ENCODE peak calls at places on chromosome 1, in five cellular contexts. F is HEK293T, E is GM12878, O is HepG2, L is H1. T is an unnamed sample.

GRCh38 chr1:69688178-69688577 is 120.5 kb downstream of the LRRC7 start:
- DNase-seq in F (no peak), E (no peak), O (no peak), L (no peak), T (no peak)

GRCh38 chr1:6624712-6625578 is at the start of gene THAP3:
- DNase-seq in F (peak; percentile 90), E (peak; percentile 64), O (peak; percentile 73), L (no peak), T (peak; percentile 59)

GRCh38 chr1:40450491-40451237 is 388 bp downstream of the ZFP69B start:
- DNase-seq in F (peak; percentile 16), E (peak; percentile 68), O (peak; percentile 5), L (no peak), T (no peak)

GRCh38 chr1:11233208-11233607 is 29.1 kb downstream of the MTOR start:
- DNase-seq in F (no peak), E (no peak), O (no peak), L (no peak), T (no peak)

GRCh38 chr1:246680180-246680579 is 44.0 kb upstream of the SCCPDH start:
- DNase-seq in F (no peak), E (no peak), O (no peak), L (no peak), T (no peak)

GRCh38 chr1:85330206-85330605 is 53.8 kb upstream of the BCL10 start:
- DNase-seq in F (no peak), E (no peak), O (peak; percentile 15), L (no peak), T (no peak)

GRCh38 chr1:5488448-5488847 is 503.8 kb downstream of the NPHP4 start:
- DNase-seq in F (no peak), E (no peak), O (no peak), L (no peak), T (no peak)

GRCh38 chr1:36324322-36324802 is 917 bp upstream of the EVA1B start:
- DNase-seq in F (no peak), E (no peak), O (no peak), L (no peak), T (no peak)

GRCh38 chr1:41656088-41656487 is 171.6 kb upstream of the EDN2 start:
- DNase-seq in F (no peak), E (no peak), O (no peak), L (no peak), T (no peak)

GRCh38 chr1:16127676-16128337 is 28.1 kb downstream of the EPHA2 start:
- DNase-seq in F (no peak), E (no peak), O (no peak), L (no peak), T (no peak)

GRCh38 chr1:58848818-58849411 is 65.1 kb upstream of the JUN start:
- DNase-seq in F (no peak), E (no peak), O (peak; percentile 25), L (peak; percentile 36), T (peak; percentile 36)
- TF ChIP-seq SUZ12 in F (no peak), E (no peak), O (no peak), L (no peak), T (no peak)

DNA sequence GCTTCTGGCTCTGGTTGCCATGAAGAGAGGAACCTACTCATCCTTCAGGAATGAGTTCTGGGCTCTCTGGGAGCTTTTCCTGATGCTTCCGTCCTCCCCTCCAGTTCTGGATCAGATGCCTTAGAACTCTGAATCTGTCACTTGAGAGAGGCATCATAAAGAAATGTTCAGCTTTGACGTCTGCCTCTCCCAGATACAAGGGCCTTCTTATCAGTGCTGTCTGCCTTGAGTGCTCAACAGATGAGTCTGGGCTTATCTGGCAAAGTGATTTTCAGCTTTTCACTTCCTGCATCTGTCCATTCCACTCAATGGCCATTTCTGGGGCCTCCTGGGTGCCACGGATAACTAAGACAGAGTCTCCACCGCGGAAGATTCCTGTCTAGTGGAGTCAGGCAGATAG is 12.3 kb upstream of the OTUD3 start:
- DNase-seq in F (no peak), E (no peak), O (no peak), L (no peak), T (no peak)
- TF ChIP-seq SUZ12 in F (no peak), E (no peak), O (no peak), L (no peak), T (no peak)

GRCh38 chr1:178819123-178819522 is 51.8 kb downstream of the ANGPTL1 start:
- DNase-seq in F (no peak), E (no peak), O (peak; percentile 3), L (no peak), T (peak; percentile 23)
- TF ChIP-seq SUZ12 in F (no peak), E (no peak), O (no peak), L (no peak), T (no peak)

GRCh38 chr1:97093742-97094141 is 372.2 kb downstream of the PTBP2 start:
- DNase-seq in F (no peak), E (no peak), O (no peak), L (no peak), T (no peak)

GRCh38 chr1:97091679-97092078 is 370.1 kb downstream of the PTBP2 start:
- DNase-seq in F (no peak), E (no peak), O (no peak), L (no peak), T (no peak)

GRCh38 chr1:97092824-97093223 is 371.2 kb downstream of the PTBP2 start:
- DNase-seq in F (no peak), E (no peak), O (no peak), L (no peak), T (no peak)

GRCh38 chr1:97095764-97096163 is 374.2 kb downstream of the PTBP2 start:
- DNase-seq in F (no peak), E (no peak), O (no peak), L (no peak), T (no peak)

GRCh38 chr1:97094257-97094972 is 372.8 kb downstream of the PTBP2 start:
- DNase-seq in F (no peak), E (no peak), O (no peak), L (no peak), T (no peak)
- TF ChIP-seq SUZ12 in F (no peak), E (no peak), O (no peak), L (no peak), T (no peak)

T was measured in NT2/D1.